ENCODE peak calls at places on chromosomes 11 and 22, in four cellular contexts. O is fibroblast of mammary gland, N is gastrocnemius medialis, D is transverse colon. L is an unnamed sample.

GRCh38 chr11:6602096-6602940 is 1.1 kb downstream of the RRP8 start:
- DNase-seq in D (no peak), O (no peak), N (no peak), L (no peak)

GRCh38 chr11:113951487-113951886 is 23.4 kb upstream of the HTR3A start:
- DNase-seq in N (no peak), D (no peak), O (no peak), L (no peak)

GRCh38 chr11:13215157-13215556 is 62.4 kb upstream of the BMAL1 start:
- DNase-seq in D (no peak), N (no peak), O (peak), L (no peak)

GRCh38 chr22:48097723-48098122 is 1335.3 kb downstream of the TBC1D22A start:
- DNase-seq in O (no peak), D (no peak), N (no peak), L (no peak)

GRCh38 chr11:63800921-63801320 is 12.3 kb upstream of the SPINDOC start:
- DNase-seq in O (no peak), D (no peak), N (no peak), L (no peak)

GRCh38 chr11:67592880-67593624 is 9.4 kb downstream of the GSTP1 start:
- DNase-seq in N (no peak), D (no peak), O (no peak), L (no peak)

GRCh38 chr11:119181677-119182412 is 3.4 kb upstream of the NHERF4 start:
- DNase-seq in O (no peak), N (no peak), D (no peak), L (no peak)

GRCh38 chr22:46007848-46008261 is 30.9 kb upstream of the WNT7B start:
- DNase-seq in O (peak), N (peak), D (peak), L (peak)

GRCh38 chr11:44443836-44444769 is 121.4 kb upstream of the CD82 start:
- DNase-seq in D (no peak), N (no peak), O (no peak), L (no peak)

GRCh38 chr11:128379587-128380279 is 207.6 kb downstream of the ETS1 start:
- DNase-seq in D (no peak), O (no peak), N (no peak), L (no peak)

GRCh38 chr11:120061036-120061760 is 76.7 kb downstream of the TRIM29 start:
- DNase-seq in N (no peak), D (no peak), O (no peak), L (no peak)

GRCh38 chr11:79708319-79708928 is 267.6 kb upstream of the TENM4 start:
- DNase-seq in N (no peak), O (peak), D (peak), L (peak)

GRCh38 chr11:128884703-128885338 is 6.3 kb upstream of the KCNJ5 start:
- DNase-seq in N (no peak), D (peak), O (peak), L (peak)

GRCh38 chr22:20786048-20786447 is 12.1 kb downstream of the SERPIND1 start:
- DNase-seq in O (no peak), N (no peak), D (no peak), L (no peak)

GRCh38 chr22:20785415-20785814 is 11.5 kb downstream of the SERPIND1 start:
- DNase-seq in D (no peak), O (no peak), N (no peak), L (no peak)

GRCh38 chr22:20783300-20783673 is 9.4 kb downstream of the SERPIND1 start:
- DNase-seq in D (no peak), N (no peak), O (no peak), L (no peak)

GRCh38 chr22:20782601-20783299 is 8.8 kb downstream of the SERPIND1 start:
- DNase-seq in D (no peak), N (no peak), O (no peak), L (peak)

DNA sequence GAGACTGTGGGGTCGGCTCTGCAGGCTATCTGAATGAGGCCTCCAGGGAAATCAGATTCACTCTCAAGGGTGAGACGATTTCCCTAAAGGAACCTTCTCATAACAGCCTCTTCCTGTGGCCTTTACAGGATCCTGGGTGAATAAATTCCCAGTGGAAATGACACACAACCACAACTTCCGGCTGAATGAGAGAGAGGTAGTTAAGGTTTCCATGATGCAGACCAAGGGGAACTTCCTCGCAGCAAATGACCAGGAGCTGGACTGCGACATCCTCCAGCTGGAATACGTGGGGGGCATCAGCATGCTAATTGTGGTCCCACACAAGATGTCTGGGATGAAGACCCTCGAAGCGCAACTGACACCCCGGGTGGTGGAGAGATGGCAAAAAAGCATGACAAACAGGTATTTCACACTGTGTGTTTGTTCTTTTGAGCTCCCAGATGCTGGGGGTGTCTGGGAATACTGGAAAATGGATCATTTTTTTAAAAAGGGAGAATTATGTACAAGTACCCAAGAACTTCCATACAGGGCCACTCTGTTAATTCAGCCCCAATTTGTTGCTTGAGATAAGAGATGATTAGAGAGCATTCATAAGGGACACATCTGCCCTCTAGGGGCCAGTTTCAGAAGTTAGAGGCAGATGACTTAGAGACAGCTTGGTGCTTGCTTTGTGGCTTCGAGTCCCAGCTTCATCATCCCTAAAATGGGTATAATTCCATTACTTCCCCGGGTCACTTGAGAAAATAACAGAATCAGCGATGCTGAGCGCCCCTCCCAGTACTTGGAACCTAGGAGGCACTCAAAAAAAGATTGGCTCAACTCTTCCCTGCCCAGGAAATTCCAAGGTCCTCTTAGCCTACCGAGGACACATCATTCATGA is 10.2 kb downstream of the SERPIND1 start:
- DNase-seq in N (no peak), D (peak), O (peak), L (peak)
- TF ChIP-seq CTCF in N (peak), D (peak), O (peak), L (peak)

DNA sequence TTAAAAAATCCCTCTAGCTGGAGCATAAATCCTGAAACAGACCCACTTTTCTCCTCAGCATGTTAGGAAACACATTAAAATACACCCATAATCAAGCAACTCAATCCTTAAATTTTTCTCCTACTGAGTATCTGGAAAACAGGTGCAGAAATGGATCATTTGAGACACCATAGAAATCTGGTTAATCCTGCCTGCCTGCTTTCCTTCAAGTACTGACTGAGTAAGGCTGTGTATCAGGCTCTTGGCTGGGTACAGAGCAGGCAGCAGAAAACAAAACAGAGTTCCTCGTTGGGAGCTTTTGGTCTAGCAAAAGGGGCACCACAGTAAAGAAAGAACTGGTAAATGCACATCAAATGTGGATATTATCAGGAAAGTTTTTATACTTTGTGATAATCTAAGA is 1.9 kb downstream of the KCNQ1OT1 start:
- DNase-seq in D (no peak), O (no peak), N (peak), L (peak)
- H3K4me3 ChIP-seq in D (no peak), O (peak), N (peak), L (peak)

DNA sequence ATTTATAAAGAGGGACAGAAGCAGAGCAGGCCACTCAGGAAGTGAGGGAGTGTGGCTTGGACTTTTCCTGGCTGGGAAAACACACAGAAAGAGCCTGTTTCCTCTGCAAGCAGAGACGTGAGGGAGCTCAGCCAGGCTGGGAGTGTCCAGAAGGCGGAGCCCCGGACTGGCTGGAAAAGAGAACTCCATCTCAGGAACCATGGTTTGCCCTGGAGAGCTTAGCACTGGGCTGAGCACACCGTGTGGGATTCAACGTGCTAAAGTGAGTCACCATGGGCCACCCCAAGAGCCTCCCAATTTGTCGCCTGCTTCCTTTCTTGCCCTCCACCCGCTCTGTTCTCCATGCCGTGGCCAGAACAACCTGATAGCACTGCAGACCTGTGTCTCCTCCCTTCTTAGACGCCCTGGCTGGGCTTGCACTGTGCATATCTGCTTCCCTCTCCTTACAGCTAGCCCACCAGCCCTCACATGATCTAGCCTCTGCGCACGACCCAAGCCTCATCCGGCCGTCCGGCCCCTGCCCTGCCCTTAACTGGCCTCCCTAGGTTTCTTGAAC is 51.8 kb downstream of the GALNT18 start:
- DNase-seq in N (peak), D (peak), O (peak), L (peak)
- TF ChIP-seq CTCF in N (no peak), D (no peak), O (no peak), L (no peak)

GRCh38 chr11:134390706-134391105 is 21.3 kb downstream of the B3GAT1 start:
- DNase-seq in D (no peak), O (no peak), N (no peak), L (no peak)

GRCh38 chr11:134393638-134394037 is 18.4 kb downstream of the B3GAT1 start:
- DNase-seq in O (no peak), D (peak), N (no peak), L (no peak)

GRCh38 chr11:134392953-134393615 is 19.0 kb downstream of the B3GAT1 start:
- DNase-seq in N (no peak), O (no peak), D (no peak), L (no peak)

GRCh38 chr11:134391170-134391569 is 20.9 kb downstream of the B3GAT1 start:
- DNase-seq in O (no peak), N (no peak), D (no peak), L (no peak)

GRCh38 chr11:134391656-134392055 is 20.4 kb downstream of the B3GAT1 start:
- DNase-seq in N (no peak), O (no peak), D (no peak), L (no peak)
- H3K4me3 ChIP-seq in N (no peak), O (no peak), D (no peak), L (no peak)

L was measured in cardiac fibroblast.